ENCODE peak calls at places on chromosomes 1 and 21, in ten cellular contexts. B is endothelial cell of umbilical vein, M is hepatocyte, F is tibial nerve, V is GM23338, H is H9, Y is left ventricle myocardium inferior, I is IMR-90, N is PC-9, X is psoas muscle. O is an unnamed sample. For H3K4me1, the result is how much of the 10 kb centered on the place peaks cover.

GRCh38 chr1:77048615-77049005 is 170.6 kb downstream of the PIGK start:
- DNase-seq in B (no peak), M (no peak), F (no peak), V (no peak), H (no peak), Y (no peak), I (no peak), N (no peak), X (no peak), O (no peak)

GRCh38 chr1:35726814-35727433 is 8.2 kb upstream of the C1orf216 start:
- DNase-seq in B (peak), M (peak), F (peak), V (peak), H (peak), Y (peak), I (peak), N (peak), X (peak), O (peak)

GRCh38 chr1:23528245-23528978 is 2.6 kb downstream of the E2F2 start:
- DNase-seq in B (peak), M (peak), F (peak), V (no peak), H (no peak), Y (peak), I (peak), N (peak), X (peak), O (peak)

GRCh38 chr1:108590947-108591346 is 31.0 kb downstream of the EEIG2 start:
- DNase-seq in B (peak), M (peak), F (no peak), V (peak), H (no peak), Y (no peak), I (peak), N (no peak), X (no peak), O (no peak)

GRCh38 chr1:165365344-165365743 is 8.8 kb upstream of the LMX1A start:
- DNase-seq in B (no peak), M (no peak), F (no peak), V (no peak), H (no peak), Y (no peak), I (no peak), N (no peak), X (no peak), O (no peak)

GRCh38 chr21:46425566-46425965 is 33.1 kb upstream of the DIP2A start:
- DNase-seq in B (no peak), M (no peak), F (no peak), V (no peak), H (no peak), Y (no peak), I (no peak), N (no peak), X (no peak), O (no peak)

GRCh38 chr1:33298623-33299277 is 22.1 kb downstream of the A3GALT2 start:
- DNase-seq in B (peak), M (peak), F (peak), V (peak), H (peak), Y (peak), I (peak), N (peak), X (peak), O (peak)

GRCh38 chr1:4001461-4001860 is 101.4 kb upstream of the C1orf174 start:
- DNase-seq in B (no peak), M (no peak), F (no peak), V (no peak), H (peak), Y (no peak), I (no peak), N (no peak), X (no peak), O (no peak)

GRCh38 chr1:58477390-58477789 is 69.1 kb downstream of the OMA1 start:
- DNase-seq in B (no peak), M (no peak), F (no peak), V (no peak), H (no peak), Y (no peak), I (no peak), N (no peak), X (no peak), O (no peak)

GRCh38 chr21:40901690-40902089 is 54.7 kb upstream of the DSCAM start:
- DNase-seq in B (no peak), M (no peak), F (no peak), V (no peak), H (no peak), Y (peak), I (no peak), N (no peak), X (no peak), O (no peak)

GRCh38 chr1:222798111-222798510 is 16.7 kb upstream of the DISP1 start:
- DNase-seq in B (peak), M (peak), F (no peak), V (no peak), H (no peak), Y (no peak), I (peak), N (peak), X (no peak), O (no peak)

GRCh38 chr1:204041803-204042505 is 31.0 kb upstream of the SOX13 start:
- DNase-seq in B (no peak), M (no peak), F (peak), V (no peak), H (no peak), Y (no peak), I (peak), N (no peak), X (peak), O (no peak)

GRCh38 chr21:23921670-23922418 is 1685.4 kb downstream of the MRPL39 start:
- DNase-seq in B (no peak), M (no peak), F (no peak), V (no peak), H (no peak), Y (no peak), I (no peak), N (no peak), X (no peak), O (no peak)

GRCh38 chr1:216499581-216500272 is 76.5 kb upstream of the USH2A start:
- DNase-seq in B (no peak), M (peak), F (no peak), V (no peak), H (no peak), Y (no peak), I (no peak), N (no peak), X (no peak), O (peak)

GRCh38 chr1:9770276-9770675 is 53.5 kb downstream of the CLSTN1 start:
- DNase-seq in B (no peak), M (no peak), F (no peak), V (no peak), H (no peak), Y (no peak), I (no peak), N (no peak), X (no peak), O (peak)

GRCh38 chr21:43312011-43312410 is 114.9 kb downstream of the SIK1 start:
- DNase-seq in B (no peak), M (no peak), F (no peak), V (no peak), H (no peak), Y (no peak), I (no peak), N (no peak), X (no peak), O (no peak)

GRCh38 chr21:21196848-21197247 is 198.6 kb downstream of the NCAM2 start:
- DNase-seq in B (no peak), M (no peak), F (no peak), V (no peak), H (no peak), Y (no peak), I (no peak), N (no peak), X (no peak), O (no peak)

GRCh38 chr1:115090547-115090946 is 1.2 kb upstream of the TSPAN2 start:
- DNase-seq in B (no peak), M (no peak), F (no peak), V (peak), H (peak), Y (peak), I (peak), N (no peak), X (no peak), O (no peak)

GRCh38 chr1:30697571-30697970 is 25.8 kb downstream of the MATN1 start:
- DNase-seq in B (no peak), M (no peak), F (no peak), V (no peak), H (no peak), Y (no peak), I (no peak), N (no peak), X (peak), O (no peak)

GRCh38 chr1:59498640-59499039 is 201.7 kb downstream of the FGGY start:
- DNase-seq in B (no peak), M (no peak), F (peak), V (no peak), H (no peak), Y (no peak), I (no peak), N (peak), X (no peak), O (no peak)

GRCh38 chr1:27979151-27979858 is 19.5 kb downstream of the XKR8 start:
- DNase-seq in B (peak), M (peak), F (peak), V (peak), H (no peak), Y (no peak), I (peak), N (no peak), X (no peak), O (no peak)

GRCh38 chr1:14424325-14425000 is 174.0 kb upstream of the KAZN start:
- DNase-seq in B (no peak), M (no peak), F (no peak), V (no peak), H (no peak), Y (no peak), I (no peak), N (no peak), X (no peak), O (no peak)

GRCh38 chr21:42471716-42472330 is 24.2 kb downstream of the RSPH1 start:
- DNase-seq in B (no peak), M (no peak), F (no peak), V (no peak), H (no peak), Y (no peak), I (no peak), N (no peak), X (no peak), O (no peak)

GRCh38 chr1:216221260-216221700 is 202.0 kb downstream of the USH2A start:
- DNase-seq in B (peak), M (peak), F (peak), V (peak), H (peak), Y (no peak), I (peak), N (peak), X (no peak), O (peak)

GRCh38 chr1:62783736-62784508 is at the start of gene ATG4C:
- DNase-seq in B (peak), M (peak), F (peak), V (peak), H (peak), Y (peak), I (peak), N (peak), X (peak), O (peak)

GRCh38 chr1:27525296-27526271 is 35.6 kb upstream of the WASF2 start:
- DNase-seq in B (no peak), M (peak), F (peak), V (peak), H (peak), Y (peak), I (peak), N (peak), X (peak), O (peak)

GRCh38 chr1:23074012-23074411 is 54.7 kb downstream of the KDM1A start:
- DNase-seq in B (no peak), M (no peak), F (no peak), V (no peak), H (no peak), Y (no peak), I (peak), N (no peak), X (no peak), O (no peak)

GRCh38 chr1:162302660-162303344 is 73.9 kb downstream of the SPATA46 start:
- DNase-seq in B (peak), M (no peak), F (no peak), V (no peak), H (no peak), Y (no peak), I (peak), N (no peak), X (no peak), O (no peak)

GRCh38 chr1:50603274-50604271 is 180.3 kb upstream of the DMRTA2 start:
- DNase-seq in B (peak), M (peak), F (no peak), V (no peak), H (no peak), Y (no peak), I (peak), N (no peak), X (no peak), O (no peak)

GRCh38 chr1:159891275-159892157 is 8.4 kb downstream of the CFAP45 start:
- DNase-seq in B (peak), M (peak), F (peak), V (peak), H (peak), Y (peak), I (peak), N (peak), X (peak), O (peak)

GRCh38 chr1:101820080-101820479 is 176.6 kb downstream of the OLFM3 start:
- DNase-seq in B (peak), M (peak), F (no peak), V (peak), H (no peak), Y (no peak), I (peak), N (no peak), X (no peak), O (no peak)

DNA sequence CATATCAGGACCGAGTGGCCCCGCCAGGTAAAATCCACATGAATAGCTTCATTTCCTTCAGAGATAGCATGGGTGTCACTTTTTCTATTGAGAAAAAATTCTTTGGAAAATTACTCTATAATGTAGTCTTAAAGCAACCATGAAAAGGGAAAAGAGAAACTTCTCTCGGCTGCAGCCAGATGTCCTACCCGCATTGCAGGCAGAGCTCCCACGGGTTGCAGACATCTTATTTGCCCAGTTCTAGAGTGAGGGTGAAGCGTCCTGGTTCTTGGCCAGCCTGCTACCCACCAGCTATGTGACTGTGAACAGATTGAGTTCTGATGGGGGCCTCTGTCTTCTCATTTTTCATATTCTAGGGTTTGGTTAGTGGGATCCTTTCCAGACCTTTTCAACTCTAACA is 5.0 kb downstream of the ATP1B1 start:
- DNase-seq in B (no peak), M (no peak), F (no peak), V (no peak), H (no peak), Y (no peak), I (no peak), N (no peak), X (no peak), O (no peak)
- TF ChIP-seq CTCF in B (no peak), M (peak), F (no peak), V (no peak), H (no peak), Y (no peak), I (peak), N (no peak), X (no peak), O (no peak)

GRCh38 chr1:172551279-172551678 is 18.3 kb downstream of the SUCO start:
- DNase-seq in B (no peak), M (no peak), F (no peak), V (no peak), H (no peak), Y (no peak), I (no peak), N (no peak), X (no peak), O (no peak)

GRCh38 chr1:172545349-172546004 is 12.5 kb downstream of the SUCO start:
- DNase-seq in B (no peak), M (no peak), F (no peak), V (no peak), H (no peak), Y (no peak), I (no peak), N (no peak), X (no peak), O (no peak)

GRCh38 chr1:172544481-172545104 is 11.6 kb downstream of the SUCO start:
- DNase-seq in B (no peak), M (no peak), F (no peak), V (no peak), H (no peak), Y (no peak), I (no peak), N (no peak), X (no peak), O (no peak)

GRCh38 chr1:172549621-172550280 is 16.8 kb downstream of the SUCO start:
- DNase-seq in B (peak), M (no peak), F (no peak), V (no peak), H (no peak), Y (no peak), I (no peak), N (no peak), X (no peak), O (no peak)

DNA sequence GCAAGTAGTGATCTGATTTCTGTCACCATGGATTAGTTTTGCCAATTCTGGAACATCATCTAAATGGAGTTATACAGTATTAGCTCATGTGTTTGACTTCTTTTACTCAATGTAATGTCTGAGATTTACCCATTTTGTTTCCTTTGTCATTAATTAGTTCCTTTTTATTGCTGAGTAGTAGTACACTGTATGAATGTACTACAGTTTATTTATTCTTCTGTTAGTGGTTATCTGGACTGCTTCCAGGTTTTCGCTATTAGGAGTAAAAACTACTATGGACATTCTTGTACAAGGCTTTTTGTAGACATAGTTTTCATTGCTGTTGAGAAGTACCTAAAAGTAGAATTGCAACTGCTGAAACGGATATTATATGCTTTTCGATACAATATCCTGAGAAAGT is 14.1 kb downstream of the SUCO start:
- DNase-seq in B (peak), M (no peak), F (no peak), V (no peak), H (no peak), Y (no peak), I (peak), N (no peak), X (no peak), O (no peak)
- H3K4me1 ChIP-seq in B (under half), M (under half), F (under half), V (under half), H (under half), Y (half or more), I (under half), N (under half), X (under half), O (under half)

GRCh38 chr1:198653815-198654413 is 15.1 kb downstream of the PTPRC start:
- DNase-seq in B (no peak), M (no peak), F (no peak), V (no peak), H (no peak), Y (no peak), I (no peak), N (no peak), X (no peak), O (no peak)

GRCh38 chr1:198657550-198658064 is 18.8 kb downstream of the PTPRC start:
- DNase-seq in B (peak), M (peak), F (peak), V (no peak), H (no peak), Y (no peak), I (peak), N (peak), X (no peak), O (no peak)

GRCh38 chr1:198660341-198661056 is 21.7 kb downstream of the PTPRC start:
- DNase-seq in B (no peak), M (no peak), F (no peak), V (no peak), H (no peak), Y (no peak), I (no peak), N (no peak), X (no peak), O (no peak)

GRCh38 chr1:198655464-198656121 is 16.8 kb downstream of the PTPRC start:
- DNase-seq in B (no peak), M (no peak), F (no peak), V (no peak), H (no peak), Y (no peak), I (no peak), N (peak), X (no peak), O (no peak)

DNA sequence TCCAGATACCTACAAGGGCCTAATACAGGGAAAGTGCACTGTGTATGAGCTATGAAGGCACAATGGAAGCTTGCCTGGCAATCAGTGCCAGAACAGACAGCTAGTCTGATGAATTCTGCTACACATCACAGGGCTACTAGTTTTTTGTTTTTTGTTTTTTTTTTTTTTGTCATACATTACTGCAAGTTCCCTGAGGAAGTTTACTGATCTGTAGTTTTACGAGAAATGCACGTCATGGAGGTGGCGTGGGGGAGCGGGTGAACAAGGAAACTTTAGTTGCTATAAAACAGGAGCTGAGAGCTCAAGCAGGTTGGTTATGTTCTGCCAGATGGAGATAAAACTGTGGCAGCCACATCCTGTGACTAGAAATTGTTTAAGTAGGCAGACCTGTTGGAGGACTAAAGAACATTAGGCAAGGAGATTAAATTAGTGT is 17.7 kb downstream of the PTPRC start:
- DNase-seq in B (no peak), M (peak), F (peak), V (peak), H (no peak), Y (no peak), I (no peak), N (peak), X (no peak), O (peak)
- H3K27ac ChIP-seq in B (no peak), M (peak), F (peak), V (no peak), H (no peak), Y (no peak), I (peak), N (peak), X (no peak), O (peak)

GRCh38 chr1:70468180-70468579 is 57.1 kb downstream of the CTH start:
- DNase-seq in B (no peak), M (no peak), F (no peak), V (no peak), H (no peak), Y (no peak), I (no peak), N (no peak), X (no peak), O (no peak)
- TF ChIP-seq CTCF in B (no peak), M (no peak), F (no peak), V (no peak), H (no peak), Y (no peak), I (no peak), N (no peak), X (no peak), O (no peak)

DNA sequence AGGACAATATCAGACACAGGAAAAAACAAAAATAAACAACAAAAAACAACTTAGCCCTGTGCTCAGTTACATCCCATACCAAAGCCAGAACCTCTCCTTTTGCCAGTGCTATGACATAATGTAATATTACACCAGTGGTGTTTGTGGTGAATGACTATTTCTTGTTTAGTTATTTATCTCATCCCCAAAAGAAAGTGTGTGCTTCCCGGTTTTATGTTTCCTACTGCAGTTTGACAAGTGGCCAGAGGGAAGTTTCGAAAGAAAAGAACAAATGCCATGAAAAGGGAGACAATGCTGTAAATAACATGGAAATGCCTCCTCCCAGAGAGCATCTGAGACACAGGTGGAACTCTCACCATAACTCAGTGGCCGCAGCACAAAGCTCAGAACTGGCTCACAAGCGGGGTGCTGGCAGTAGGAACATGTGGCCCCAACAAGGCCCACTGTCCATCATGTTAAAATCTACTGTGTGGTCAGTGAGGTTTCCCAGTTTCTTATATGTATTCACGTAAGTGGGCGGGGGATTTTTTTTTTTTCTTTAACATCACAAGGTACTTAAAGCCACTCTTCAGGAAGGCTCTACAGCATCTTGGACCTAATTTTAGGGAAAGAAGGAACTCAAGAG is 158.2 kb downstream of the BARHL2 start:
- DNase-seq in B (no peak), M (no peak), F (no peak), V (no peak), H (no peak), Y (no peak), I (no peak), N (no peak), X (no peak), O (no peak)
- H3K4me1 ChIP-seq in B (under half), M (under half), F (under half), V (under half), H (under half), Y (under half), I (under half), N (under half), X (under half), O (under half)